ENCODE peak calls at places on chromosomes 3 and 15, in nine cellular contexts. X is stomach, F is ELR, E is NCI-H1930, C is heart right ventricle, S is EL, J is AG04450, P is NCI-H1092 treated with DMSO at 0.1 percent for 48 hours, N is WTC11. A is an unnamed sample.

GRCh38 chr3:34646911-34647465 is 848.6 kb downstream of the PDCD6IP start:
- DNase-seq in X (no peak), F (no peak), E (no peak), C (no peak), S (no peak), J (no peak), P (no peak), N (no peak), A (no peak)

GRCh38 chr15:85872125-85872524 is 77.4 kb upstream of the KLHL25 start:
- DNase-seq in X (no peak), F (no peak), E (no peak), C (no peak), S (peak; percentile 31), J (no peak), P (no peak), N (no peak), A (no peak)

GRCh38 chr3:23612296-23612891 is 193.4 kb upstream of the UBE2E1 start:
- DNase-seq in X (no peak), F (peak; percentile 79), E (no peak), C (no peak), S (peak; percentile 74), J (peak; percentile 30), P (no peak), N (no peak), A (no peak)

GRCh38 chr3:98557324-98558010 is 25.7 kb downstream of the GPR15 start:
- DNase-seq in X (no peak), F (peak; percentile 51), E (no peak), C (no peak), S (no peak), J (no peak), P (no peak), N (no peak), A (no peak)

GRCh38 chr3:171416061-171416460 is 44.1 kb downstream of the TNIK start:
- DNase-seq in X (no peak), F (no peak), E (no peak), C (no peak), S (peak; percentile 33), J (no peak), P (no peak), N (no peak), A (no peak)

GRCh38 chr3:149343951-149344350 is 10.5 kb upstream of the TM4SF18 start:
- DNase-seq in X (no peak), F (peak; percentile 31), E (no peak), C (no peak), S (no peak), J (no peak), P (no peak), N (no peak), A (peak; percentile 23)

GRCh38 chr15:70327328-70328136 is 229.8 kb upstream of the TLE3 start:
- DNase-seq in X (no peak), F (peak; percentile 54), E (no peak), C (no peak), S (peak; percentile 74), J (no peak), P (no peak), N (no peak), A (no peak)

GRCh38 chr3:156978471-156978961 is 152.4 kb downstream of the LEKR1 start:
- DNase-seq in X (no peak), F (peak; percentile 24), E (no peak), C (no peak), S (peak; percentile 3), J (no peak), P (no peak), N (no peak), A (peak; percentile 85)

GRCh38 chr3:187696036-187696435 is 6.3 kb downstream of the RTP2 start:
- DNase-seq in X (no peak), F (peak; percentile 28), E (no peak), C (no peak), S (no peak), J (no peak), P (no peak), N (no peak), A (no peak)

GRCh38 chr3:105715372-105715771 is 153.4 kb downstream of the CBLB start:
- DNase-seq in X (no peak), F (peak; percentile 71), E (no peak), C (no peak), S (peak; percentile 46), J (peak; percentile 58), P (no peak), N (no peak), A (no peak)

GRCh38 chr3:46527239-46527638 is 29.5 kb downstream of the RTP3 start:
- DNase-seq in X (no peak), F (no peak), E (no peak), C (no peak), S (no peak), J (no peak), P (no peak), N (no peak), A (no peak)

GRCh38 chr3:141844812-141845211 is 31.6 kb upstream of the ATP1B3 start:
- DNase-seq in X (no peak), F (no peak), E (no peak), C (no peak), S (no peak), J (no peak), P (no peak), N (no peak), A (no peak)

GRCh38 chr15:30882861-30883433 is 20.8 kb upstream of the FAN1 start:
- DNase-seq in X (no peak), F (peak; percentile 22), E (no peak), C (no peak), S (no peak), J (no peak), P (no peak), N (no peak), A (no peak)

GRCh38 chr3:183158552-183159006 is 4.0 kb downstream of the LAMP3 start:
- DNase-seq in X (no peak), F (peak; percentile 79), E (no peak), C (no peak), S (peak; percentile 77), J (no peak), P (no peak), N (no peak), A (peak; percentile 48)

GRCh38 chr15:93321881-93322282 is 232.9 kb upstream of the RGMA start:
- DNase-seq in X (peak; percentile 59), F (no peak), E (no peak), C (no peak), S (no peak), J (no peak), P (no peak), N (no peak), A (no peak)

GRCh38 chr3:187828571-187829452 is 83.5 kb upstream of the BCL6 start:
- DNase-seq in X (no peak), F (no peak), E (no peak), C (no peak), S (no peak), J (no peak), P (no peak), N (no peak), A (peak; percentile 89)

GRCh38 chr3:176814252-176814651 is 383.0 kb downstream of the TBL1XR1 start:
- DNase-seq in X (peak; percentile 41), F (peak; percentile 28), E (no peak), C (peak; percentile 47), S (peak; percentile 55), J (peak; percentile 18), P (no peak), N (peak; percentile 87), A (peak; percentile 68)